ENCODE peak calls at places on chromosomes 13 and 19, in four cellular contexts. Z is EL; S is naive thymus-derived CD8-positive, alpha-beta T cell; E is small intestine. L is an unnamed sample.

GRCh38 chr19:2627319-2627829 is 75.1 kb downstream of the GNG7 start:
- DNase-seq in S (no peak), E (peak), Z (peak), L (peak)

GRCh38 chr13:86856996-86857395 is 814.2 kb upstream of the SLITRK5 start:
- DNase-seq in S (no peak), Z (no peak), E (no peak), L (peak)

GRCh38 chr19:52638601-52639000 is 446 bp upstream of the ZNF83 start:
- DNase-seq in Z (peak), S (no peak), E (no peak), L (peak)

GRCh38 chr19:11659612-11660011 is 62.3 kb downstream of the ZNF627 start:
- DNase-seq in S (no peak), Z (peak), E (no peak), L (no peak)

GRCh38 chr19:38606131-38606530 is 11.6 kb downstream of the MAP4K1 start:
- DNase-seq in S (no peak), Z (no peak), E (no peak), L (no peak)

GRCh38 chr19:38691938-38692457 is 44.5 kb downstream of the ACTN4 start:
- DNase-seq in Z (peak), S (no peak), E (no peak), L (peak)

GRCh38 chr13:112525306-112525945 is 62.5 kb downstream of the TUBGCP3 start:
- DNase-seq in E (no peak), Z (no peak), S (no peak), L (no peak)

GRCh38 chr13:23731709-23732108 is 157.5 kb downstream of the MIPEP start:
- DNase-seq in S (no peak), E (no peak), Z (no peak), L (no peak)

GRCh38 chr13:92843549-92843948 is 383.1 kb upstream of the GPC6 start:
- DNase-seq in Z (peak), E (no peak), S (no peak), L (peak)

GRCh38 chr19:17677002-17677401 is 11.2 kb downstream of the UNC13A start:
- DNase-seq in S (no peak), Z (no peak), E (no peak), L (no peak)

GRCh38 chr13:97239943-97240788 is 18.0 kb downstream of the MBNL2 start:
- DNase-seq in Z (no peak), S (no peak), E (peak), L (no peak)

GRCh38 chr19:29697523-29698261 is 17.4 kb downstream of the C19orf12 start:
- DNase-seq in Z (no peak), E (no peak), S (no peak), L (no peak)

GRCh38 chr13:72643339-72643989 is 84.0 kb downstream of the MZT1 start:
- DNase-seq in S (peak), E (peak), Z (peak), L (peak)

GRCh38 chr19:29380581-29380980 is 145.2 kb upstream of the VSTM2B start:
- DNase-seq in S (peak), Z (no peak), E (no peak), L (no peak)

GRCh38 chr19:21256722-21257121 is 72.5 kb downstream of the ZNF708 start:
- DNase-seq in Z (peak), S (no peak), E (no peak), L (peak)

GRCh38 chr19:50906217-50906616 is 5.0 kb downstream of the KLK4 start:
- DNase-seq in S (no peak), E (peak), Z (no peak), L (no peak)

GRCh38 chr13:108463365-108463764 is 166.0 kb upstream of the MYO16 start:
- DNase-seq in E (no peak), Z (peak), S (no peak), L (peak)

GRCh38 chr13:69213331-69213850 is 894.2 kb upstream of the ATXN8OS start:
- DNase-seq in E (no peak), S (no peak), Z (no peak), L (no peak)

GRCh38 chr13:103203750-103204330 is 137.6 kb upstream of the SLC10A2 start:
- DNase-seq in S (no peak), Z (no peak), E (no peak), L (no peak)

GRCh38 chr19:34507414-34508067 is 26.0 kb downstream of the WTIP start:
- DNase-seq in E (no peak), Z (no peak), S (no peak), L (no peak)

GRCh38 chr19:41939861-41940442 is 11.7 kb upstream of the ERFL start:
- DNase-seq in E (no peak), Z (peak), S (no peak), L (no peak)

GRCh38 chr19:49355890-49356289 is 6.3 kb downstream of the TEAD2 start:
- DNase-seq in E (no peak), S (no peak), Z (no peak), L (no peak)

GRCh38 chr19:31276831-31277230 is 72.4 kb downstream of the TSHZ3 start:
- DNase-seq in S (no peak), E (no peak), Z (no peak), L (no peak)

GRCh38 chr13:100581504-100581903 is 7.1 kb downstream of the GGACT start:
- DNase-seq in Z (no peak), S (no peak), E (no peak), L (no peak)

GRCh38 chr19:12494260-12494860 is 9.7 kb upstream of the ZNF709 start:
- DNase-seq in S (no peak), E (no peak), Z (no peak), L (no peak)

GRCh38 chr19:45889210-45889885 is 3.4 kb upstream of the IRF2BP1 start:
- DNase-seq in S (no peak), Z (no peak), E (no peak), L (no peak)

GRCh38 chr13:77267362-77267761 is 59.5 kb downstream of the MYCBP2 start:
- DNase-seq in Z (peak), E (no peak), S (no peak), L (no peak)

GRCh38 chr13:23771966-23772365 is 117.2 kb downstream of the MIPEP start:
- DNase-seq in E (no peak), S (no peak), Z (peak), L (peak)

GRCh38 chr13:39527961-39528720 is 74.9 kb downstream of the LHFPL6 start:
- DNase-seq in E (no peak), Z (peak), S (no peak), L (peak)

GRCh38 chr13:92896842-92897241 is 329.8 kb upstream of the GPC6 start:
- DNase-seq in S (no peak), E (no peak), Z (no peak), L (peak)

GRCh38 chr19:12865746-12866415 is 15.4 kb downstream of the DNASE2 start:
- DNase-seq in E (no peak), S (no peak), Z (no peak), L (no peak)

GRCh38 chr19:45380107-45380506 is 9.7 kb upstream of the ERCC2 start:
- DNase-seq in E (no peak), S (no peak), Z (no peak), L (no peak)

GRCh38 chr19:38004505-38005223 is 97.7 kb downstream of the SIPA1L3 start:
- DNase-seq in S (no peak), E (peak), Z (peak), L (peak)

GRCh38 chr19:53328967-53329366 is 4.6 kb upstream of the ZNF845 start:
- DNase-seq in Z (no peak), S (no peak), E (no peak), L (no peak)

GRCh38 chr19:19209372-19209771 is 2.4 kb upstream of the NCAN start:
- DNase-seq in S (no peak), Z (no peak), E (no peak), L (no peak)

GRCh38 chr13:50574731-50575130 is 268.8 kb downstream of the DLEU7 start:
- DNase-seq in Z (peak), S (no peak), E (no peak), L (no peak)

GRCh38 chr13:45446181-45446580 is 18.6 kb upstream of the COG3 start:
- DNase-seq in S (no peak), Z (peak), E (no peak), L (peak)

GRCh38 chr19:2207991-2208860 is 27.9 kb downstream of the PLEKHJ1 start:
- DNase-seq in E (peak), Z (peak), S (no peak), L (no peak)

GRCh38 chr13:24223341-24224231 is 63.1 kb downstream of the SPATA13 start:
- DNase-seq in S (no peak), E (no peak), Z (no peak), L (no peak)

L was measured in kidney tubule cell.